ENCODE peak calls at places on chromosomes 11 and 22, in four cellular contexts. S is IMR-90; G is CD8-positive, alpha-beta T cell; P is neuronal stem cell. D is an unnamed sample. For H3K4me1 and H3K36me3, the result is how much of the 10 kb centered on the place peaks cover.

GRCh38 chr11:66861774-66862558 is 5.1 kb downstream of the LRFN4 start:
- DNase-seq in S (no peak), G (no peak), P (no peak), D (no peak)

GRCh38 chr11:134716582-134716981 is 304.5 kb upstream of the B3GAT1 start:
- DNase-seq in S (no peak), G (no peak), P (no peak), D (no peak)

GRCh38 chr11:69599502-69599901 is 41.5 kb upstream of the CCND1 start:
- DNase-seq in S (no peak), G (no peak), P (no peak), D (no peak)

GRCh38 chr11:108593910-108594434 is 404 bp upstream of the EXPH5 start:
- DNase-seq in S (no peak), G (no peak), P (no peak), D (no peak)

GRCh38 chr11:71946144-71946571 is 17.3 kb downstream of the RNF121 start:
- DNase-seq in S (peak), G (no peak), P (no peak), D (no peak)

GRCh38 chr11:114237321-114238280 is 58.6 kb upstream of the NNMT start:
- DNase-seq in S (peak), G (no peak), P (no peak), D (no peak)

GRCh38 chr11:75423721-75424120 is 9.3 kb downstream of the KLHL35 start:
- DNase-seq in S (no peak), G (no peak), P (no peak), D (no peak)

GRCh38 chr11:78397398-78397797 is 20.2 kb downstream of the GAB2 start:
- DNase-seq in S (no peak), G (no peak), P (no peak), D (no peak)

GRCh38 chr22:23752750-23753149 is 1.5 kb downstream of the VPREB3 start:
- DNase-seq in S (no peak), G (no peak), P (no peak), D (no peak)
- H3K4me1 ChIP-seq in S (under half), G (under half), P (under half), D (under half)

GRCh38 chr22:46992121-46992731 is 229.8 kb downstream of the TBC1D22A start:
- DNase-seq in S (no peak), G (no peak), P (no peak), D (no peak)
- H3K36me3 ChIP-seq in S (under half), G (under half), P (under half), D (under half)

GRCh38 chr22:21450320-21450831 is 16.8 kb upstream of the TMEM191C start:
- DNase-seq in S (no peak), G (no peak), P (no peak), D (no peak)
- H3K4me1 ChIP-seq in S (under half), G (under half), P (under half), D (under half)

GRCh38 chr11:9498457-9499078 is 37.8 kb downstream of the ZNF143 start:
- DNase-seq in S (no peak), G (no peak), P (no peak), D (no peak)

GRCh38 chr11:9493492-9493891 is 32.7 kb downstream of the ZNF143 start:
- DNase-seq in S (no peak), G (no peak), P (no peak), D (no peak)

GRCh38 chr11:9494316-9494715 is 33.5 kb downstream of the ZNF143 start:
- DNase-seq in S (no peak), G (no peak), P (no peak), D (no peak)

GRCh38 chr11:9490376-9490775 is 29.6 kb downstream of the ZNF143 start:
- DNase-seq in S (no peak), G (no peak), P (no peak), D (no peak)

DNA sequence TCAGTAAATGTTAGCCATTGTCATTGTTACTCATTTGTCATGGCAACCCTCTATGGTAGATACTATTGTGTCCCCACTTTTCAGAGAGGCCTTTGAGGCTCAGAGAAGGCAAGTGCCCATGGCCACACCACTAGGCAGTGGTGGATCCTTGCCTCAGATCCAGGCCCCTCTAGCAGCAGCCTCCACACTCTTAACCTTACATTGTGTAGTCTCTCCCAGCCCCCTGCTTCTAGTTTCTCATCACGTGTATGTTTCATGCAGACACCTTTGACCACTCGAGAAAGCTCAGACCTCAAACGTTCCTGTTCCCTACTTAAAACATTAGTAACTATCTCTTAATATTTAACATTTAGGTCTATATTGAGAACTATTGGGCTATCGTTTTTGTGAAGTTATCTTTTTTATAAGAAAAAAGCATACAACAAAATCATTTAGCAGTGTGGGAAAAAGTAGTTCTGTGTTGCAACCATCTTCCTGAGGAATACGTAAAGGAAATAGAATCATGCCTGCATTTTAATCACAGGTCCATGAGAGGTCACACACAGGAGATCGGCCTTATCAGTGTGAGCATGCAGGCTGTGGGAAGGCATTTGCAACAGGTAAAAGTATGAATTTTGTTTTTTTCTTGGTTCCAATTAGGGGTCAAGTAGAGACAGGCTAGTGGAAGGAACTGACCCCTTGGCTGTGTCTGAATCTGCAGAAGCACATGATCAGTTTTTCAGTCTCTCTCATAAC is 35.1 kb downstream of the ZNF143 start:
- DNase-seq in S (no peak), G (no peak), P (no peak), D (no peak)
- H3K36me3 ChIP-seq in S (under half), G (under half), P (under half), D (under half)

GRCh38 chr22:44930711-44931035 is 79.1 kb downstream of the PHF21B start:
- DNase-seq in S (no peak), G (no peak), P (no peak), D (no peak)

GRCh38 chr22:44930016-44930710 is 79.6 kb downstream of the PHF21B start:
- DNase-seq in S (no peak), G (no peak), P (no peak), D (no peak)

GRCh38 chr22:44928711-44929347 is 81.0 kb downstream of the PHF21B start:
- DNase-seq in S (no peak), G (no peak), P (no peak), D (no peak)

GRCh38 chr22:44928064-44928463 is 81.7 kb downstream of the PHF21B start:
- DNase-seq in S (no peak), G (no peak), P (no peak), D (no peak)

DNA sequence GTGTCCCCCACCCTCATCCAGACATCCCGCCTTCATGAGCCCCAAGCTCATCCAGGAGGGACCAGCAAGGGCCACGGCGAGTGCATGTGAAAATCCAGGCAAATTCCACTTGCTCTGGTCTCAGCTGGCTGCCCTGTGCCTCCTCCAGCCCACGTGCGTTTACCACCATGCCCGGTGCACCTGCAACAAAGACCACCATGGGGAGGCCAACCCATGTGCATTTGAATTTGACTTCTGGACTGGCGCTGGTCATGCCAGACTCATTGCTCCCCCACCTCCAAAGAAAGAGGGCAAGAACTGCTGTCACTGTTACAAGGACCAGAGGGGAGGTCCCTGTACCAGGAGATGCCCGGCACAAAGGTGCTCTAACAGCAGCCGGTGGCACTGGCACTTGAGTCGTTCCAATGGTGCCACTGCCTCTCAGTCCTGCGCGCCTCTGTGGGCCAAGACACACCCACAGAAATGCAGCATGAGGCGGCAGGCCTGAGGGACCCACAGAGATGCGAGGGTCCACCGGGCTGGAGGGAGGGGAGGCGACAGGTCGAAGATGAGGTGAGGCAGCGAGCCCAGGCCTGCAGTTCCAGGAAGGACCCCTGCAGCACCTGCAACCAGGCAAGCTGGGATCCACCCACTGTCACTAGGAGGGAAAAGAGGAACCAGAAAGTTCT is 80.3 kb downstream of the PHF21B start:
- DNase-seq in S (no peak), G (no peak), P (no peak), D (no peak)
- H3K4me1 ChIP-seq in S (under half), G (under half), P (under half), D (under half)

GRCh38 chr11:119054418-119054817 is 2.6 kb downstream of the HYOU1 start:
- DNase-seq in S (no peak), G (no peak), P (no peak), D (no peak)
- H3K36me3 ChIP-seq in S (under half), G (under half), P (under half), D (half or more)

GRCh38 chr22:50298937-50299656 is 8.3 kb downstream of the PLXNB2 start:
- DNase-seq in S (peak), G (no peak), P (no peak), D (no peak)
- H3K4me1 ChIP-seq in S (half or more), G (under half), P (under half), D (under half)